ENCODE peak calls at places on chromosomes 2 and 18, in seven cellular contexts. N, G, S, D, U, F and C are unnamed samples.

GRCh38 chr18:65257157-65257556 is 493.7 kb upstream of the CDH7 start:
- DNase-seq in N (peak), G (no peak), S (no peak), D (no peak), U (no peak), F (no peak), C (no peak)

GRCh38 chr18:79522451-79523220 is 126.9 kb downstream of the NFATC1 start:
- DNase-seq in N (peak), G (no peak), S (no peak), D (no peak), U (no peak), F (no peak), C (no peak)

GRCh38 chr18:56508637-56509036 is 129.8 kb downstream of the TXNL1 start:
- DNase-seq in N (no peak), G (no peak), S (no peak), D (no peak), U (no peak), F (peak), C (no peak)

GRCh38 chr2:109659356-109660045 is 45.3 kb downstream of the SOWAHC start:
- DNase-seq in N (no peak), G (no peak), S (no peak), D (no peak), U (no peak), F (no peak), C (no peak)

GRCh38 chr2:75428627-75429026 is 132.1 kb downstream of the EVA1A start:
- DNase-seq in N (peak), G (no peak), S (no peak), D (no peak), U (no peak), F (no peak), C (no peak)

GRCh38 chr18:23306842-23307241 is 146.2 kb upstream of the RIOK3 start:
- DNase-seq in N (no peak), G (no peak), S (peak), D (no peak), U (no peak), F (no peak), C (no peak)

GRCh38 chr2:237393523-237393922 is 20.4 kb downstream of the COL6A3 start:
- DNase-seq in N (no peak), G (no peak), S (no peak), D (peak), U (no peak), F (no peak), C (no peak)

GRCh38 chr2:106304612-106305184 is 110.6 kb upstream of the UXS1 start:
- DNase-seq in N (no peak), G (no peak), S (no peak), D (no peak), U (no peak), F (no peak), C (no peak)

GRCh38 chr2:224222320-224222719 is 179.6 kb downstream of the FAM124B start:
- DNase-seq in N (peak), G (no peak), S (peak), D (peak), U (no peak), F (peak), C (peak)

GRCh38 chr2:220334210-220334609 is 706.8 kb downstream of the SLC4A3 start:
- DNase-seq in N (no peak), G (no peak), S (peak), D (peak), U (no peak), F (peak), C (no peak)

GRCh38 chr2:240435955-240436625 is 627 bp downstream of the GPC1 start:
- DNase-seq in N (no peak), G (no peak), S (peak), D (peak), U (peak), F (no peak), C (no peak)

GRCh38 chr2:70029814-70030409 is 57.4 kb upstream of the PCBP1 start:
- DNase-seq in N (no peak), G (peak), S (peak), D (peak), U (peak), F (peak), C (peak)

GRCh38 chr2:127094509-127095366 is 12.2 kb downstream of the BIN1 start:
- DNase-seq in N (no peak), G (peak), S (peak), D (peak), U (peak), F (peak), C (peak)

GRCh38 chr2:96727431-96727830 is 12.4 kb downstream of the LMAN2L start:
- DNase-seq in N (no peak), G (no peak), S (no peak), D (no peak), U (no peak), F (peak), C (no peak)

GRCh38 chr18:34709631-34710429 is at the start of gene DTNA:
- DNase-seq in N (peak), G (peak), S (peak), D (peak), U (peak), F (peak), C (peak)

GRCh38 chr2:239337877-239338484 is 62.8 kb downstream of the HDAC4 start:
- DNase-seq in N (no peak), G (no peak), S (no peak), D (no peak), U (no peak), F (no peak), C (no peak)